ENCODE peak calls at places on chromosomes 7 and 10, in nine cellular contexts. K is RCC 7860, X is left ventricle myocardium superior, I is AG08396, E is H9, Y is nephron progenitor cell, T is NAMALWA, L is HT-29, W is WERI-Rb-1. C is an unnamed sample.

GRCh38 chr10:102312683-102313082 is 67.4 kb downstream of the GBF1 start:
- DNase-seq in E (no peak), X (no peak), L (no peak), I (no peak), K (peak), Y (no peak), W (no peak), T (no peak), C (no peak)

GRCh38 chr10:77031531-77031930 is 606.1 kb downstream of the KCNMA1 start:
- DNase-seq in I (no peak), X (no peak), E (no peak), L (no peak), K (no peak), W (no peak), T (no peak), Y (no peak), C (no peak)

GRCh38 chr10:63164045-63164722 is 31.1 kb downstream of the NRBF2 start:
- DNase-seq in I (no peak), W (no peak), E (no peak), L (no peak), Y (no peak), T (no peak), X (peak), K (no peak), C (no peak)

GRCh38 chr10:132422931-132423813 is 26.2 kb downstream of the PWWP2B start:
- DNase-seq in Y (no peak), L (no peak), K (no peak), X (no peak), T (peak), E (no peak), W (peak), I (no peak), C (no peak)

GRCh38 chr7:118184392-118184899 is 482 bp downstream of the LSM8 start:
- DNase-seq in K (no peak), X (no peak), W (no peak), L (peak), T (peak), Y (no peak), E (no peak), I (no peak), C (no peak)

GRCh38 chr10:78053201-78053868 is 19.7 kb downstream of the RPS24 start:
- DNase-seq in W (no peak), K (no peak), X (no peak), E (no peak), T (no peak), L (no peak), Y (no peak), I (peak), C (no peak)

GRCh38 chr7:833601-834258 is 1.5 kb downstream of the SUN1 start:
- DNase-seq in W (no peak), L (no peak), I (no peak), T (no peak), K (no peak), X (no peak), Y (no peak), E (no peak), C (no peak)

GRCh38 chr7:114530074-114530611 is 115.5 kb downstream of the FOXP2 start:
- DNase-seq in L (peak), E (no peak), I (no peak), X (no peak), K (no peak), W (no peak), T (no peak), Y (no peak), C (peak)

GRCh38 chr10:7354330-7355047 is 56.3 kb downstream of the SFMBT2 start:
- DNase-seq in L (peak), Y (no peak), I (peak), E (no peak), W (no peak), K (peak), X (no peak), T (no peak), C (no peak)

GRCh38 chr7:99219185-99219767 is 11.4 kb upstream of the KPNA7 start:
- DNase-seq in E (no peak), L (no peak), W (no peak), X (no peak), K (no peak), Y (no peak), T (no peak), I (no peak), C (no peak)

GRCh38 chr10:125232841-125233240 is 72.5 kb upstream of the CTBP2 start:
- DNase-seq in X (no peak), W (no peak), I (no peak), T (no peak), K (peak), L (no peak), E (no peak), Y (no peak), C (no peak)

GRCh38 chr10:11875183-11875498 is 52.0 kb downstream of the PROSER2 start:
- DNase-seq in W (no peak), I (no peak), Y (no peak), K (no peak), L (no peak), X (no peak), E (peak), T (no peak), C (no peak)

GRCh38 chr7:366171-366916 is 76.4 kb downstream of the FOXL3 start:
- DNase-seq in T (no peak), I (no peak), Y (no peak), K (no peak), W (no peak), X (peak), L (no peak), E (no peak), C (no peak)

GRCh38 chr10:9103301-9103700 is 1048.8 kb downstream of the GATA3 start:
- DNase-seq in Y (no peak), W (no peak), X (no peak), I (no peak), K (no peak), T (no peak), E (no peak), L (no peak), C (no peak)

GRCh38 chr7:23100697-23101096 is 4.9 kb upstream of the KLHL7 start:
- DNase-seq in L (peak), I (no peak), K (no peak), Y (no peak), X (no peak), T (peak), E (peak), W (peak), C (no peak)

GRCh38 chr7:51467384-51468017 is 150.9 kb upstream of the COBL start:
- DNase-seq in I (no peak), E (no peak), K (no peak), T (peak), Y (no peak), L (no peak), W (no peak), X (no peak), C (no peak)

GRCh38 chr10:67935223-67935622 is 50.8 kb downstream of the SIRT1 start:
- DNase-seq in L (no peak), W (no peak), X (no peak), T (no peak), I (no peak), E (peak), K (no peak), Y (no peak), C (no peak)

GRCh38 chr7:26346611-26347200 is 55.0 kb downstream of the SNX10 start:
- DNase-seq in L (no peak), E (no peak), Y (no peak), W (no peak), I (peak), K (peak), X (no peak), T (no peak), C (no peak)

GRCh38 chr10:22712959-22713852 is 1.2 kb downstream of the PIP4K2A start:
- DNase-seq in L (peak), Y (peak), T (peak), X (peak), I (peak), K (no peak), E (peak), W (peak), C (peak)

GRCh38 chr10:6124666-6125065 is 35.8 kb downstream of the RBM17 start:
- DNase-seq in L (no peak), T (no peak), E (no peak), I (no peak), K (no peak), W (no peak), Y (no peak), X (peak), C (no peak)

GRCh38 chr10:132243646-132244045 is 56.9 kb downstream of the DPYSL4 start:
- DNase-seq in I (no peak), T (no peak), X (no peak), W (no peak), K (no peak), L (no peak), E (no peak), Y (no peak), C (no peak)

GRCh38 chr10:113644185-113645120 is 19.4 kb downstream of the NRAP start:
- DNase-seq in E (no peak), L (no peak), W (no peak), T (no peak), K (no peak), X (no peak), Y (no peak), I (peak), C (no peak)

GRCh38 chr10:21030096-21030495 is 133.0 kb upstream of the NEBL start:
- DNase-seq in L (no peak), K (peak), W (no peak), X (no peak), I (no peak), Y (no peak), E (no peak), T (no peak), C (no peak)

C was measured in NCI-H748 treated with DMSO at 0.1 percent for 48 hours.